ENCODE peak calls at places on chromosome 17, in four cellular contexts. E is SK-N-SH, O is stomach, G is A549. N is an unnamed sample.

GRCh38 chr17:12963505-12963904 is 54.3 kb downstream of the ELAC2 start:
- DNase-seq in E (no peak), O (no peak), G (no peak), N (no peak)

GRCh38 chr17:29007456-29008455 is 1.9 kb upstream of the SEZ6 start:
- DNase-seq in E (no peak), O (no peak), G (peak; percentile 78), N (no peak)

GRCh38 chr17:38324732-38325131 is 19.0 kb downstream of the GPR179 start:
- DNase-seq in E (no peak), O (no peak), G (no peak), N (no peak)

GRCh38 chr17:14067347-14067746 is 2.0 kb upstream of the COX10 start:
- DNase-seq in E (no peak), O (no peak), G (no peak), N (no peak)

GRCh38 chr17:79515646-79516604 is 94.9 kb downstream of the RBFOX3 start:
- DNase-seq in E (no peak), O (no peak), G (no peak), N (no peak)

GRCh38 chr17:37791434-37791833 is 46.6 kb upstream of the HNF1B start:
- DNase-seq in E (peak; percentile 19), O (peak; percentile 30), G (peak; percentile 80), N (no peak)

GRCh38 chr17:48992433-48992832 is 4.8 kb upstream of the IGF2BP1 start:
- DNase-seq in E (no peak), O (no peak), G (no peak), N (no peak)

GRCh38 chr17:77282524-77283515 is 142.1 kb downstream of the SEC14L1 start:
- DNase-seq in E (peak; percentile 71), O (peak; percentile 80), G (peak; percentile 72), N (no peak)

GRCh38 chr17:66275651-66276050 is 26.8 kb upstream of the PRKCA start:
- DNase-seq in E (no peak), O (peak; percentile 42), G (peak; percentile 97), N (no peak)

GRCh38 chr17:55549140-55549539 is 37.9 kb upstream of the SMIM36 start:
- DNase-seq in E (no peak), O (no peak), G (peak; percentile 39), N (no peak)

GRCh38 chr17:42879596-42879985 is 21.0 kb upstream of the G6PC1 start:
- DNase-seq in E (no peak), O (no peak), G (no peak), N (no peak)

GRCh38 chr17:252456-252855 is 71.0 kb upstream of the DOC2B start:
- DNase-seq in E (no peak), O (peak; percentile 10), G (no peak), N (no peak)

GRCh38 chr17:82528484-82529265 is 9.1 kb downstream of the FOXK2 start:
- DNase-seq in E (peak; percentile 88), O (peak; percentile 33), G (peak; percentile 85), N (no peak)

GRCh38 chr17:36544320-36545092 is at the start of gene GGNBP2:
- DNase-seq in E (peak; percentile 97), O (peak; percentile 92), G (peak; percentile 94), N (peak; percentile 98)

GRCh38 chr17:28978016-28978415 is 26.7 kb upstream of the PHF12 start:
- DNase-seq in E (no peak), O (no peak), G (no peak), N (no peak)

GRCh38 chr17:45719335-45720071 is 64.6 kb upstream of the CRHR1 start:
- DNase-seq in E (no peak), O (no peak), G (peak; percentile 77), N (no peak)

GRCh38 chr17:7844292-7845154 is 10.3 kb upstream of the TMEM88 start:
- DNase-seq in E (peak; percentile 93), O (peak; percentile 92), G (peak; percentile 97), N (peak; percentile 98)

GRCh38 chr17:51630101-51630671 is 369.8 kb downstream of the UTP18 start:
- DNase-seq in E (no peak), O (no peak), G (no peak), N (no peak)

GRCh38 chr17:6577686-6578263 is 21.4 kb upstream of the PITPNM3 start:
- DNase-seq in E (no peak), O (no peak), G (no peak), N (peak; percentile 24)

GRCh38 chr17:17411692-17412091 is 65.1 kb upstream of the MED9 start:
- DNase-seq in E (no peak), O (no peak), G (no peak), N (no peak)

GRCh38 chr17:47615766-47616424 is 33.8 kb upstream of the KPNB1 start:
- DNase-seq in E (peak; percentile 60), O (no peak), G (peak; percentile 66), N (no peak)

GRCh38 chr17:63474174-63474913 is 2.5 kb upstream of the ACE start:
- DNase-seq in E (no peak), O (peak; percentile 83), G (no peak), N (no peak)

GRCh38 chr17:18093616-18094408 is 6.1 kb downstream of the DRG2 start:
- DNase-seq in E (no peak), O (no peak), G (peak; percentile 77), N (no peak)

GRCh38 chr17:51947160-51947559 is 211.4 kb downstream of the CA10 start:
- DNase-seq in E (no peak), O (no peak), G (no peak), N (no peak)

GRCh38 chr17:63881935-63882601 is at the start of gene GH2:
- DNase-seq in E (peak; percentile 85), O (peak; percentile 55), G (peak; percentile 65), N (no peak)

GRCh38 chr17:74738051-74738996 is 1.3 kb downstream of the RAB37 start:
- DNase-seq in E (no peak), O (peak; percentile 65), G (peak; percentile 81), N (no peak)

GRCh38 chr17:74325743-74326379 is at the start of gene KIF19:
- DNase-seq in E (peak; percentile 91), O (peak; percentile 55), G (no peak), N (no peak)

GRCh38 chr17:35906559-35907265 is 23.9 kb downstream of the RDM1 start:
- DNase-seq in E (no peak), O (no peak), G (no peak), N (no peak)

GRCh38 chr17:8961861-8962260 is 3.6 kb downstream of the PIK3R5 start:
- DNase-seq in E (no peak), O (no peak), G (no peak), N (no peak)

GRCh38 chr17:64771980-64772844 is 110.1 kb upstream of the SMURF2 start:
- DNase-seq in E (no peak), O (no peak), G (no peak), N (peak; percentile 37)

GRCh38 chr17:71251276-71251675 is 869.5 kb upstream of the SOX9 start:
- DNase-seq in E (no peak), O (no peak), G (no peak), N (no peak)

GRCh38 chr17:27929990-27930389 is 36.8 kb upstream of the LYRM9 start:
- DNase-seq in E (no peak), O (no peak), G (peak; percentile 9), N (no peak)

GRCh38 chr17:75205793-75206163 is 299 bp downstream of the NUP85 start:
- DNase-seq in E (no peak), O (no peak), G (no peak), N (no peak)

GRCh38 chr17:18888766-18889290 is 30.9 kb downstream of the PRPSAP2 start:
- DNase-seq in E (no peak), O (no peak), G (no peak), N (no peak)

GRCh38 chr17:9179602-9180001 is 158.3 kb downstream of the NTN1 start:
- DNase-seq in E (no peak), O (no peak), G (no peak), N (no peak)

GRCh38 chr17:62911106-62911505 is 54.9 kb upstream of the TANC2 start:
- DNase-seq in E (no peak), O (no peak), G (no peak), N (no peak)

GRCh38 chr17:17561408-17562144 is 29.9 kb downstream of the PEMT start:
- DNase-seq in E (no peak), O (peak; percentile 96), G (no peak), N (no peak)

GRCh38 chr17:73317554-73318426 is 6.0 kb upstream of the CDC42EP4 start:
- DNase-seq in E (no peak), O (no peak), G (no peak), N (no peak)

GRCh38 chr17:40525294-40525693 is 23.9 kb upstream of the TNS4 start:
- DNase-seq in E (no peak), O (no peak), G (peak; percentile 56), N (no peak)
- TF ChIP-seq EP300 in E (no peak), O (no peak), G (no peak), N (no peak)

GRCh38 chr17:39755550-39756375 is 18.0 kb downstream of the GRB7 start:
- DNase-seq in E (no peak), O (no peak), G (no peak), N (no peak)
- TF ChIP-seq EP300 in E (no peak), O (no peak), G (no peak), N (no peak)

DNA sequence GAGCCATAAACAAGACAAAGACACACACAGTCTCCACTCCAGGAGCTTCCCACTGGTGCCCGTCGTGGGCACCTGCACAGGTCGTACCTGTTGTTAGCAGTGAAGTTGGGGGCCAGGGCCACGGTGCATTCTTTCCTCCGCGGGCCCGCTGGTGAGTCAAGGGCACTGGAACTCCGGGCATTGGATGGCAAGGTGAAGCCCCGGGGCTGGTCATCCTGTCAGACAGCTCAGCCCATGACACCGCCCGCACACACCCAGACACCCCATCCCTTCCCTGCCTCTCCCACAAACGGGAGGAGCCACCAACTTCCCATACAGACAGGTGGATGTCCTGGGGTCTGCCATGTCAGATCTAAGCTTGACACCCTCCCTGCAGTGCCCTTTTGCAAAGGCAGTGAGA is 16.1 kb downstream of the CEP131 start:
- DNase-seq in E (no peak), O (no peak), G (no peak), N (no peak)
- TF ChIP-seq EP300 in E (no peak), O (no peak), G (no peak), N (no peak)

DNA sequence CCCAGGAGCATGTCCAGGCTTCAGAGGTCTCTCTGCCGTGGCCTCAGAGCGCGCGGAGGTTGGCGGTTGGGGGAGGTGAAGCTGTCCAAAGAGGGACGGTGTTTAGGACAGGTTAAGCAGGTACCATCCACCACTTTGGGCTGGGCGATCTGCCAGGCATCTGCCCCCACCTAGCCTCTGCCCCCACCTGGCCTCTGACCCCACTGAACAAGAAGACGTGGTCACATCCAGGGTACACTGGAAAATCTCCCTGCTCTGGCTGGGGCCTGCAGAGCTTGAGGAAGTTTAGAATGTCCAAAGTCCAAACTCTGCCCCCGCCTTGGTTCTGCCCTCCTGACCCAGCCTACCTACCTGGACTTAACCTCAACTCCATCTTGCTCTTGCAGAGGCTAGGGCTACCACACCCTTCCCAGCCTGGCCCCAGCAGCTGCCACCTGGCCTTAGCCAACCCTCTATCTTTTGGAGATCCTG is 1.6 kb downstream of the ITGA3 start:
- DNase-seq in E (no peak), O (peak; percentile 49), G (no peak), N (no peak)
- TF ChIP-seq EP300 in E (no peak), O (no peak), G (no peak), N (no peak)

DNA sequence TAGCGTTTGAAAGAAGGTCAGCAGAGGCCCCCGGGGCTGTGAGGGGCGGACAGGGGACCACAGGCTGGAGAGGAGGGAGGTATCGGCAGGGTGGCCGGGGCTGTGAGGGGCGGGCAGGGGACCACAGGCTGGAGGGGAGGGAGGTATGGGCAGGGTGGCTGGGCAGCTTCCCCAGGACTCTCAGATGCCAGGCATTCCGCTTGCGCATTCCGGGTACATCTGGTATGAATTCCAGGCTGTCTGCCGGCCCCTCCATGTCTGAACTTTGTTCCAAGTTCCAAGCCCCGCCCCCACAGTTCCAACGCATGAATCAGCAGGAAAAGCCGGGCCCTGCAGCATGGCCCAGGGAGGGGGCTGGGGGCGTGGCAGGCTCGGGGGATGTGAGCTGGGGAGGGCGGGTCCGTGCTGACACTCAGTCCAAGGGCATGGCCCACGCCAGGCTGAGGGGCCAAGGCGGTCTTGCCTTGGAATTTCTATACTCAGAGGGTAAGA is 4.4 kb upstream of the TLCD2 start:
- DNase-seq in E (peak; percentile 63), O (peak; percentile 96), G (peak; percentile 97), N (peak; percentile 99)
- TF ChIP-seq EP300 in E (no peak), O (no peak), G (peak; percentile 41), N (no peak)